ENCODE peak calls at places on chromosomes 4 and X, in nine cellular contexts. One of them, this sample, is unnamed.

GRCh38 chrX:84046403-84046984 is 141.5 kb downstream of the RPS6KA6 start:
- ATAC-seq in gastrocnemius medialis: no peak
- ATAC-seq in A549: peak; percentile 88
- ATAC-seq in K562: peak; percentile 34
- ATAC-seq in body of pancreas: peak; percentile 53
- ATAC-seq in heart left ventricle: no peak
- ATAC-seq in HepG2: peak; percentile 88
- ATAC-seq in HCT116: no peak
- ATAC-seq in upper lobe of left lung: no peak
- ATAC-seq in this sample: no peak

GRCh38 chr4:108165601-108166000 is 3.1 kb downstream of the LEF1 start:
- ATAC-seq in body of pancreas: no peak
- ATAC-seq in A549: no peak
- ATAC-seq in HepG2: no peak
- ATAC-seq in heart left ventricle: no peak
- ATAC-seq in upper lobe of left lung: no peak
- ATAC-seq in gastrocnemius medialis: no peak
- ATAC-seq in HCT116: no peak
- ATAC-seq in K562: no peak
- ATAC-seq in this sample: no peak

GRCh38 chrX:40003071-40003981 is 94.4 kb downstream of the BCOR start:
- ATAC-seq in upper lobe of left lung: no peak
- ATAC-seq in gastrocnemius medialis: peak; percentile 30
- ATAC-seq in HepG2: peak; percentile 85
- ATAC-seq in body of pancreas: no peak
- ATAC-seq in heart left ventricle: no peak
- ATAC-seq in HCT116: no peak
- ATAC-seq in A549: no peak
- ATAC-seq in K562: peak; percentile 65
- ATAC-seq in this sample: no peak

GRCh38 chrX:85024044-85024443 is 20.4 kb downstream of the APOOL start:
- ATAC-seq in K562: no peak
- ATAC-seq in A549: no peak
- ATAC-seq in HCT116: no peak
- ATAC-seq in upper lobe of left lung: no peak
- ATAC-seq in gastrocnemius medialis: no peak
- ATAC-seq in heart left ventricle: no peak
- ATAC-seq in body of pancreas: no peak
- ATAC-seq in HepG2: no peak
- ATAC-seq in this sample: no peak

GRCh38 chr4:70914631-70915030 is 12.5 kb downstream of the MOB1B start:
- ATAC-seq in heart left ventricle: no peak
- ATAC-seq in HepG2: peak; percentile 67
- ATAC-seq in gastrocnemius medialis: no peak
- ATAC-seq in K562: peak; percentile 81
- ATAC-seq in upper lobe of left lung: peak; percentile 55
- ATAC-seq in A549: no peak
- ATAC-seq in HCT116: no peak
- ATAC-seq in body of pancreas: no peak
- ATAC-seq in this sample: no peak

GRCh38 chr4:95394733-95395306 is 154.0 kb downstream of the UNC5C start:
- ATAC-seq in body of pancreas: no peak
- ATAC-seq in K562: no peak
- ATAC-seq in HepG2: no peak
- ATAC-seq in HCT116: no peak
- ATAC-seq in A549: no peak
- ATAC-seq in gastrocnemius medialis: no peak
- ATAC-seq in heart left ventricle: peak; percentile 38
- ATAC-seq in upper lobe of left lung: no peak
- ATAC-seq in this sample: no peak

GRCh38 chr4:30380404-30380998 is 339.7 kb upstream of the PCDH7 start:
- ATAC-seq in upper lobe of left lung: peak; percentile 60
- ATAC-seq in body of pancreas: peak; percentile 63
- ATAC-seq in K562: no peak
- ATAC-seq in HepG2: peak; percentile 83
- ATAC-seq in HCT116: peak; percentile 86
- ATAC-seq in heart left ventricle: no peak
- ATAC-seq in A549: peak; percentile 68
- ATAC-seq in gastrocnemius medialis: no peak
- ATAC-seq in this sample: no peak

GRCh38 chrX:118370921-118371624 is 25.2 kb downstream of the WDR44 start:
- ATAC-seq in HepG2: no peak
- ATAC-seq in upper lobe of left lung: no peak
- ATAC-seq in K562: no peak
- ATAC-seq in HCT116: no peak
- ATAC-seq in gastrocnemius medialis: no peak
- ATAC-seq in body of pancreas: no peak
- ATAC-seq in A549: no peak
- ATAC-seq in heart left ventricle: no peak
- ATAC-seq in this sample: no peak

GRCh38 chr4:146271466-146271865 is 57.1 kb downstream of the REELD1 start:
- ATAC-seq in heart left ventricle: no peak
- ATAC-seq in upper lobe of left lung: no peak
- ATAC-seq in HepG2: no peak
- ATAC-seq in A549: no peak
- ATAC-seq in gastrocnemius medialis: no peak
- ATAC-seq in HCT116: no peak
- ATAC-seq in K562: no peak
- ATAC-seq in body of pancreas: no peak
- ATAC-seq in this sample: no peak
- H3K4me1 ChIP-seq in heart left ventricle: peaks cover 8% of the 10 kb centered on the region
- H3K4me1 ChIP-seq in upper lobe of left lung: no peaks in the 10 kb centered on the region
- H3K4me1 ChIP-seq in HepG2: no peaks in the 10 kb centered on the region
- H3K4me1 ChIP-seq in A549: no peaks in the 10 kb centered on the region
- H3K4me1 ChIP-seq in gastrocnemius medialis: peaks cover 6% of the 10 kb centered on the region
- H3K4me1 ChIP-seq in HCT116: no peaks in the 10 kb centered on the region
- H3K4me1 ChIP-seq in K562: no peaks in the 10 kb centered on the region
- H3K4me1 ChIP-seq in body of pancreas: peaks cover 4% of the 10 kb centered on the region
- H3K4me1 ChIP-seq in this sample: no peaks in the 10 kb centered on the region

DNA sequence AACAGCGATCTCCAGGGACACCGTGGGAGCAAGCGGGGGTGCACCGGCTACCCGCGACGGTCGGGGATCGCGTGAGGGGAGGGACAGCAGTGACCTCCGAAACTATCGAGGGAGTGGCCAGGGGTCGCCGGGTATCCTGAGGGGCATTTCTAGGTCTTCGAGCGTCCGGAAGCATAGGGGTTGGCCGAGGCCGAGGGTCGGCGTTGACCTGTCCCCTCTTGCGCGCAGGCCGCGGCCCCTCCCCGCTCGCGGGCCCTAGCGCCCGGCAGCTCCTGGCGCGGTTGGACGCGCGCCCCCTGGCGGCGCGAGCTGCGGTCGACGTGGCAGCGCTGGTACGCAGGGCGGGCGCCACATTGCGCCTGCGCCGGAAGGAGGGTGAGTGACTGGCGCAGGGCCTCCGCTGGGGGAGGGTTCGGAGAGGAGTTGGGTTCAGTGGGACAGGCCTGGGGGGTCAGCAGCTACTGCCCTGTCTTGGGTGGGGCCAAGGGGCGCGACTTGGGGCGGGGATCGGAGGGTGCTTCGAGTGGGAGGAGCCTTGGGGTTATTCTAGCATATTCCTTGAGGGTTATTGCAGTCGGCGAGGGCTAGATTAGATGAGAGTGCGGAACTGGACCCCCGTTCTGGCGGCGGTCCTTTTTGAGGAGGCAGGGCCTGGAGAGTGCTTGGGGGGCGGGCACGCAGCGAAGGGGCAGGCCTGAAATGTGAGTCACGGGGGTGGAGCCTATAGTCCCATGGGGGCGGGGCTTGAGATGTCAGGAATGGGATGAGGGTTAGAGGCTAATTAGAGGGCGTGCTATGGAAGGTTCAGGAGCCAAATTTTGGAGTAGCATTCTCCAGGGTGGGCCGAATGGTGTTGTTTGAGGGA is 1.2 kb downstream of the MAGIX start:
- ATAC-seq in HCT116: peak; percentile 75
- ATAC-seq in A549: peak; percentile 89
- ATAC-seq in HepG2: peak; percentile 84
- ATAC-seq in gastrocnemius medialis: peak; percentile 60
- ATAC-seq in heart left ventricle: peak; percentile 76
- ATAC-seq in upper lobe of left lung: peak; percentile 93
- ATAC-seq in body of pancreas: peak; percentile 83
- ATAC-seq in K562: peak; percentile 77
- ATAC-seq in this sample: peak; percentile 80
- TF ChIP-seq POLR2A in HCT116: peak; percentile 23
- TF ChIP-seq POLR2A in A549: peak; percentile 25
- TF ChIP-seq POLR2A in HepG2: peak; percentile 43
- TF ChIP-seq POLR2A in gastrocnemius medialis: peak; percentile 58
- TF ChIP-seq POLR2A in heart left ventricle: no peak
- TF ChIP-seq POLR2A in upper lobe of left lung: peak; percentile 69
- TF ChIP-seq POLR2A in body of pancreas: peak; percentile 62
- TF ChIP-seq POLR2A in K562: peak; percentile 22
- TF ChIP-seq POLR2A in this sample: peak; percentile 69

DNA sequence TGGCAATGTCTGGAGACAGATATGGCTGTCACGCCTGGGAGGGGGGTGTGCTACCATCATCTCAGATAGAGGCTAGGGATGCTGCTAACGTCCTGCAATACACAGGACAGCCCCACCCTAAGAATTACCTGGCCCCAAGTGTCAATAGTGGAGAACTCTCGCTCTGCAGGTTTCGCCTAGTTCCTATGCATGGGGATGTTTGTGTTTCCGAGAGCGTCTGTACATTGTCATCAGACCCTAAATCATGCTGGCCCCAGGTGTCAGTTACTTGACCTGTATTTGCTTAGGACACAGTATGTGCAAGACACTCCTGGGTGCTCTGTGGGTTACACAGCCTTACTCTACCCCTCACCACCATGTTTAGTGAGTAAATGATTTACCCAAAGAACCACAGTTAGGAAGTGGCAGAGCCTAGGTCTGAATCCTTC is 90.8 kb downstream of the AFF1 start:
- ATAC-seq in body of pancreas: no peak
- ATAC-seq in A549: peak; percentile 72
- ATAC-seq in K562: peak; percentile 42
- ATAC-seq in upper lobe of left lung: no peak
- ATAC-seq in gastrocnemius medialis: no peak
- ATAC-seq in HepG2: peak; percentile 97
- ATAC-seq in heart left ventricle: no peak
- ATAC-seq in HCT116: no peak
- ATAC-seq in this sample: no peak
- H3K27ac ChIP-seq in body of pancreas: no peak overlapping the region
- H3K27ac ChIP-seq in A549: peak overlapping the region; percentile 71
- H3K27ac ChIP-seq in K562: no peak overlapping the region
- H3K27ac ChIP-seq in upper lobe of left lung: peak overlapping the region; percentile 32
- H3K27ac ChIP-seq in gastrocnemius medialis: peak overlapping the region; percentile 93
- H3K27ac ChIP-seq in HepG2: no peak overlapping the region
- H3K27ac ChIP-seq in heart left ventricle: no peak overlapping the region
- H3K27ac ChIP-seq in HCT116: no peak overlapping the region
- H3K27ac ChIP-seq in this sample: no peak overlapping the region

DNA sequence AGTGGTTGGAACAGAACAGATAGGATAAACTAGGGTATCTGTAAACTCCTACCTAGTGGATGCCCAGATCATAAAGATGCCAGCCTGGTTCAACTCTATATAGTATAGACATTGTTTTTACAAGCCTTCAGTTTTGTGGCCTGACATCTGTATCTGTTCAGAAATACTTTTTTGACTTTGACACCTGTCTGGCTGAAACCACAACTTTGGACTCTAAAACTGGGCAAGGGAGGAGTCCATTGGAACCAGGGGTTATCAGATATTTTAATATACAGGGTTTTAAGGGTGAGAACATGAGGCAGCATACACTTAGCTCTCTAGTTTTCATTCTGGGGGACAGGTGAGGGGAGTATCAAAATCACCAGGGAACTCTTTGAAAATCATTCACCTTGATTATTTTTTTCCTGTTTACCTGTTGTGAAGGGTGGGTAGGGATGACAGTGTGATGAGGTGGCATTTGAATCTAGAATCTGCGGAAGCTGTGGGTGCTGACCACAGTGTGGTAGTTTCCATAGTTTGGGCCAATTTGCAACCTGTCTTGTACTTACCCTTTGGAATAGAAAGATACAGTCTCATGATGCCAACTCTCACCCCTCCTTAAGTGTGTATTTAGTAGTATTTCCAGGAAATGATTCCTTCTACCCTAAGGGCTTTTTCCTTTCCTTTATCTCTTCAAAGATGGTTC is 20.6 kb downstream of the GAB1 start:
- ATAC-seq in HCT116: no peak
- ATAC-seq in gastrocnemius medialis: no peak
- ATAC-seq in A549: no peak
- ATAC-seq in heart left ventricle: no peak
- ATAC-seq in upper lobe of left lung: no peak
- ATAC-seq in K562: no peak
- ATAC-seq in body of pancreas: no peak
- ATAC-seq in HepG2: no peak
- ATAC-seq in this sample: no peak
- H3K4me1 ChIP-seq in HCT116: no peaks in the 10 kb centered on the region
- H3K4me1 ChIP-seq in gastrocnemius medialis: peaks cover 94% of the 10 kb centered on the region
- H3K4me1 ChIP-seq in A549: peaks cover 30% of the 10 kb centered on the region
- H3K4me1 ChIP-seq in heart left ventricle: peaks cover 100% of the 10 kb centered on the region
- H3K4me1 ChIP-seq in upper lobe of left lung: peaks cover 71% of the 10 kb centered on the region
- H3K4me1 ChIP-seq in K562: no peaks in the 10 kb centered on the region
- H3K4me1 ChIP-seq in body of pancreas: peaks cover 57% of the 10 kb centered on the region
- H3K4me1 ChIP-seq in HepG2: peaks cover 20% of the 10 kb centered on the region
- H3K4me1 ChIP-seq in this sample: peaks cover 63% of the 10 kb centered on the region

GRCh38 chr4:14515556-14515955 is 486.7 kb upstream of the CPEB2 start:
- ATAC-seq in upper lobe of left lung: no peak
- ATAC-seq in gastrocnemius medialis: no peak
- ATAC-seq in body of pancreas: no peak
- ATAC-seq in HCT116: no peak
- ATAC-seq in heart left ventricle: no peak
- ATAC-seq in HepG2: no peak
- ATAC-seq in A549: no peak
- ATAC-seq in K562: no peak
- ATAC-seq in this sample: no peak
- TF ChIP-seq POLR2A in upper lobe of left lung: no peak
- TF ChIP-seq POLR2A in gastrocnemius medialis: no peak
- TF ChIP-seq POLR2A in body of pancreas: no peak
- TF ChIP-seq POLR2A in HCT116: no peak
- TF ChIP-seq POLR2A in heart left ventricle: no peak
- TF ChIP-seq POLR2A in HepG2: no peak
- TF ChIP-seq POLR2A in A549: no peak
- TF ChIP-seq POLR2A in K562: no peak
- TF ChIP-seq POLR2A in this sample: no peak

This sample was measured in gastroesophageal sphincter.